ENCODE peak calls at places on chromosomes 11 and 22, in ten cellular contexts. X is Peyer's patch, M is A549, U is thyroid gland, F is body of pancreas, L is pancreas, E is right atrium auricular region, P is dorsolateral prefrontal cortex, G is colonic mucosa, J is adrenal gland. C is an unnamed sample.

GRCh38 chr22:44091021-44091721 is 67.1 kb downstream of the PARVB start:
- DNase-seq in F (no peak), J (no peak), U (no peak), M (peak; percentile 22), X (no peak), G (no peak), E (no peak), P (no peak), L (no peak), C (no peak)

GRCh38 chr11:102287963-102288744 is 29.1 kb upstream of the BIRC3 start:
- DNase-seq in P (no peak), X (no peak), G (peak; percentile 57), J (peak; percentile 35), E (no peak), F (peak; percentile 61), L (peak; percentile 36), M (peak; percentile 80), U (peak; percentile 26), C (no peak)

GRCh38 chr11:27395556-27396258 is 32.7 kb upstream of the CCDC34 start:
- DNase-seq in L (peak; percentile 32), P (no peak), X (no peak), U (peak; percentile 35), G (peak; percentile 71), M (peak; percentile 97), J (no peak), E (no peak), F (peak; percentile 48), C (no peak)

GRCh38 chr11:57103899-57104605 is 77.7 kb upstream of the LRRC55 start:
- DNase-seq in U (no peak), F (no peak), L (no peak), E (no peak), X (no peak), J (no peak), G (no peak), M (no peak), P (no peak), C (no peak)

GRCh38 chr11:27420722-27421572 is 51.6 kb downstream of the LGR4 start:
- DNase-seq in F (no peak), J (no peak), P (no peak), L (no peak), M (no peak), E (no peak), U (no peak), G (no peak), X (no peak), C (no peak)

GRCh38 chr11:79329561-79329960 is 111.3 kb downstream of the TENM4 start:
- DNase-seq in U (no peak), F (no peak), E (no peak), P (no peak), J (no peak), X (no peak), L (no peak), G (no peak), M (no peak), C (no peak)

GRCh38 chr11:120527111-120527748 is 15.7 kb downstream of the GRIK4 start:
- DNase-seq in G (no peak), M (no peak), F (no peak), J (no peak), P (no peak), L (no peak), U (no peak), X (no peak), E (no peak), C (no peak)

GRCh38 chr22:36580846-36581245 is 51.9 kb upstream of the EIF3D start:
- DNase-seq in G (no peak), J (no peak), E (no peak), X (no peak), L (no peak), F (no peak), U (no peak), M (no peak), P (peak; percentile 5), C (no peak)

GRCh38 chr11:62505112-62505783 is 41.4 kb downstream of the AHNAK start:
- DNase-seq in L (no peak), G (peak; percentile 87), P (no peak), E (no peak), X (peak; percentile 88), J (peak; percentile 35), F (no peak), M (no peak), U (no peak), C (no peak)

GRCh38 chr11:62501432-62501891 is 45.1 kb downstream of the AHNAK start:
- DNase-seq in E (no peak), M (no peak), P (peak; percentile 92), F (no peak), L (no peak), X (no peak), J (no peak), G (no peak), U (peak; percentile 72), C (peak; percentile 64)

GRCh38 chr11:62500066-62501035 is 46.3 kb downstream of the AHNAK start:
- DNase-seq in J (no peak), X (no peak), P (no peak), E (no peak), G (peak; percentile 90), F (no peak), L (no peak), U (no peak), M (no peak), C (no peak)

GRCh38 chr11:62504158-62504973 is 42.2 kb downstream of the AHNAK start:
- DNase-seq in E (no peak), U (peak; percentile 93), M (no peak), L (no peak), P (no peak), J (no peak), G (no peak), X (peak; percentile 53), F (no peak), C (no peak)

DNA sequence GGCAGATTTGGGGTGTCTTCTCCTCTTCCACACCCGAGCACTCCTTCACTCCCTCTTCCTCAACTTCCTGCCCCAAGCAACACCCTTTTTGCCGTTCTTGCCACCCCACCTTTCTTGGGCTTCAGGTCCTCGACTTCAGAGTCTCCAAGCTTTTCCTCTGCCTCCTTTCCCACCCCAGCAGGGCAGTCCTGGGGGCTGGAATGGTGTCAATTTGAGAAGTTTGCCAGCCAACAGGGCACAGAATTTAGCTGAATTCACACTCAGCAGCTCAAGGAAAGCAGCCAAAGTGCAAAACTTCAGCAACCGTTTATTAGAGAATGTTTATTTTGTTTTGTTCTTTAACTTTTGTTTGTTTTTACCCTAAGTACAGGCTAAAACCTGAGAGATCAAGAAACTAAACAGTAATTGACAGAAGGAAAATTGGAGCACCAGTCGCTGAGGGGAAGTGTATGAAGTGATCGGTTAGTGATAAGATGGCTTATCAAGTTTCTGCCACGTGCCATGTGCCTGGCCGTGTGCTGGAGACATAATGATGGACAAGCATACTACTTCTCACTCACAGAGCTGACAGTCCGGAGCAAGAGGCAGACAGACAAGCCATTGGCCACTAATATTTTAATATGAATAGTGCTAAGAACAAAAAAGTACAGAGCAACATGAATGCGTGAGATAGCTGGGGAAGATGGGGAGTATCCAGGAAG is 44.4 kb downstream of the AHNAK start:
- DNase-seq in L (no peak), M (no peak), G (no peak), E (no peak), J (no peak), U (no peak), P (no peak), F (no peak), X (no peak), C (no peak)
- H3K27ac ChIP-seq in L (no peak overlapping the region), M (peak overlapping the region; percentile 33), G (peak overlapping the region; percentile 26), E (peak overlapping the region; percentile 67), J (no peak overlapping the region), U (peak overlapping the region; percentile 47), P (no peak overlapping the region), F (no peak overlapping the region), X (peak overlapping the region; percentile 83), C (peak overlapping the region; percentile 77)

GRCh38 chr11:62879554-62879953 is 1.1 kb upstream of the SLC3A2 start:
- DNase-seq in U (peak; percentile 94), J (peak; percentile 30), F (peak; percentile 57), E (peak; percentile 62), P (no peak), L (no peak), G (no peak), M (no peak), X (no peak), C (peak; percentile 38)

GRCh38 chr11:62880231-62880802 is 379 bp upstream of the SLC3A2 start:
- DNase-seq in G (no peak), J (no peak), P (no peak), X (no peak), E (no peak), U (peak; percentile 88), M (peak; percentile 37), L (no peak), F (peak; percentile 47), C (no peak)

GRCh38 chr11:62875698-62876483 is 4.8 kb upstream of the SLC3A2 start:
- DNase-seq in E (no peak), M (no peak), P (no peak), G (no peak), J (no peak), F (no peak), L (no peak), X (no peak), U (no peak), C (no peak)

GRCh38 chr11:62879150-62879549 is 1.5 kb upstream of the SLC3A2 start:
- DNase-seq in X (no peak), G (no peak), L (no peak), P (no peak), M (no peak), U (no peak), E (no peak), J (no peak), F (peak; percentile 38), C (no peak)

DNA sequence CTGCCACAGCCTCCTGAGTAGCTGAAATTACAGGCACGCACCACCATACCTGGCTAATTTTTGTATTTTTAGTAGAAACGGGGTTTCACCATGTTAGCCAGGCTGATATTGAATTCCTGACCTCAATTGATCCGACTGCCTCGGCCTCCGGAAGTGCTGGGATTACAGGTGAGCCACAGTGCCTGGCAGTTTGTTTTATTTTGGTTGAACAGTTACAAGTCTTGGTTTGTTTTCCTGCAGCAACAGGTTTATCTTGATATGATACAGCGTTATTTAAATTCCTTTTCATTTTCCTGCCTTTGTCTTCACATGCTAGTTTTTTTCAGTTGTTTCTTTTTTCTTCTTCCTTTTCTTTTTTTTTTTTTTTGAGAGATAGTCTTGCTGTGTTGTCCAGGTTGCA is 4.0 kb upstream of the SLC3A2 start:
- DNase-seq in M (no peak), L (no peak), F (no peak), P (no peak), G (no peak), E (no peak), X (no peak), U (no peak), J (no peak), C (no peak)
- H3K27ac ChIP-seq in M (no peak overlapping the region), L (peak overlapping the region; percentile 64), F (peak overlapping the region; percentile 33), P (no peak overlapping the region), G (no peak overlapping the region), E (no peak overlapping the region), X (no peak overlapping the region), U (no peak overlapping the region), J (no peak overlapping the region), C (no peak overlapping the region)

DNA sequence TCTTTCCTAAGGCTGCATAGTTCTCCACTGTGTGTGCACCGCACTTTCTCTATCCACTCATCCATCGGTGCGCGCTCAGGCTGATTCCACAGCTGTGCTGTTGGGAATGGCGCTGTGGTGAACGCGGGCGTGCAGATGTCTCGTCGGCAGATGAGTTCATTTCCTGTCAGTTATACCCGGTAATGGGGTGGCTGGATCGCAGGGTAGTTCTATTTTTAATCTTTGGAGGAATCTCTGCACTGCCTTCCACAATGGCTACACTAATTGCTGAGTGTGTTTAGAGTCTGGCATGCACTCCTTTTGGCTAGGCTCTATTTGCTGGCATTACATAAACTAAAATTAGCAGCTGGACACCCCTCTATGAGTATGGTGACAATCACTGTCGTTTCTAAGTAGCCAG is 27.9 kb upstream of the KRTAP5-7 start:
- DNase-seq in G (no peak), M (no peak), J (no peak), E (no peak), P (no peak), L (no peak), X (no peak), F (no peak), U (no peak), C (peak; percentile 9)
- H3K27ac ChIP-seq in G (no peak overlapping the region), M (no peak overlapping the region), J (no peak overlapping the region), E (no peak overlapping the region), P (no peak overlapping the region), L (no peak overlapping the region), X (no peak overlapping the region), F (no peak overlapping the region), U (no peak overlapping the region), C (peak overlapping the region; percentile 58)

GRCh38 chr11:118643995-118644345 is 35.5 kb downstream of the TREH start:
- DNase-seq in X (no peak), E (no peak), F (no peak), L (no peak), J (no peak), P (no peak), M (no peak), G (no peak), U (no peak), C (peak; percentile 27)

GRCh38 chr11:118646393-118646792 is 33.1 kb downstream of the TREH start:
- DNase-seq in E (no peak), G (no peak), F (peak; percentile 1), U (no peak), X (no peak), L (no peak), P (no peak), J (no peak), M (no peak), C (no peak)

GRCh38 chr11:118645066-118645715 is 34.3 kb downstream of the TREH start:
- DNase-seq in P (no peak), G (no peak), L (no peak), M (no peak), F (no peak), X (no peak), U (no peak), E (no peak), J (no peak), C (no peak)

GRCh38 chr11:118643142-118643994 is 36.0 kb downstream of the PHLDB1 start:
- DNase-seq in L (peak; percentile 66), J (peak; percentile 50), F (peak; percentile 83), E (no peak), X (no peak), G (no peak), U (no peak), M (no peak), P (no peak), C (peak; percentile 90)

DNA sequence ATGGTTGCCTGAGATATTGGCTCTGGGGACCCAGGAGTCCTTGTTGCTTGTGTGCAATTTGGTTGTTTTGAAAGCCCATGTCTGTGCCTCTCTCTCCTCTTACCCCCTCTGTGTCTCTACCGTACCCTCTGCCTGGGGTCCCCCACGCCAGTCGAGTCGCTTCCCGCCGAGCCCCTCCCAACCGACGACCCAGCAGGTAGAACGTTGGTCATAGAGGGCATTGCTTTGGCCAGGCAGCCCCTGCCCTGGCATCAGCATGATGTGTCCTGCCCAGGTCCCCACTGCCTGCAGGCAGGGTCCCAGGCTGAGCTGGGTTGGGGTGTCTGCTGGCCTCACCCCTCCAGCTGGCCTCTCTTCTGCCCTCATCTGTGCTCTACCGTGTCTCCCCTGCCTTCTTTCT is 35.0 kb downstream of the TREH start:
- DNase-seq in L (no peak), E (no peak), F (no peak), J (no peak), G (no peak), X (no peak), M (no peak), P (no peak), U (no peak), C (no peak)
- H3K27ac ChIP-seq in L (no peak overlapping the region), E (no peak overlapping the region), F (no peak overlapping the region), J (no peak overlapping the region), G (no peak overlapping the region), X (no peak overlapping the region), M (no peak overlapping the region), P (peak overlapping the region; percentile 69), U (no peak overlapping the region), C (peak overlapping the region; percentile 88)

C was measured in gastrocnemius medialis.